ENCODE peak calls at places on chromosomes 3 and 15, in five cellular contexts. P, Y, S, F and O are unnamed samples. For H3K9me3, the result is how much of the 10 kb centered on the place peaks cover.

GRCh38 chr3:10445561-10445960 is 59.8 kb downstream of the ATP2B2 start:
- DNase-seq in P (no peak), Y (no peak), S (no peak), F (no peak), O (no peak)

GRCh38 chr3:66485291-66485968 is 15.4 kb downstream of the LRIG1 start:
- DNase-seq in P (no peak), Y (no peak), S (no peak), F (no peak), O (no peak)

GRCh38 chr3:133384331-133385027 is 15.4 kb upstream of the BFSP2 start:
- DNase-seq in P (peak), Y (no peak), S (peak), F (no peak), O (no peak)

GRCh38 chr3:173398111-173398479 is 551 bp downstream of the NLGN1 start:
- DNase-seq in P (no peak), Y (no peak), S (no peak), F (no peak), O (no peak)

GRCh38 chr3:195001961-195002861 is 268.7 kb downstream of the XXYLT1 start:
- DNase-seq in P (peak), Y (peak), S (peak), F (no peak), O (peak)

GRCh38 chr3:62667714-62668113 is 207.5 kb downstream of the CADPS start:
- DNase-seq in P (no peak), Y (no peak), S (no peak), F (no peak), O (no peak)

GRCh38 chr15:100284701-100285100 is 57.1 kb downstream of the ADAMTS17 start:
- DNase-seq in P (no peak), Y (no peak), S (peak), F (no peak), O (no peak)

GRCh38 chr15:74265046-74265639 is 29.0 kb downstream of the CCDC33 start:
- DNase-seq in P (peak), Y (no peak), S (peak), F (no peak), O (no peak)

GRCh38 chr3:14532691-14533456 is 7.3 kb downstream of the GRIP2 start:
- DNase-seq in P (no peak), Y (peak), S (peak), F (peak), O (no peak)

GRCh38 chr3:99246010-99246654 is 344.6 kb upstream of the DCBLD2 start:
- DNase-seq in P (no peak), Y (no peak), S (no peak), F (no peak), O (no peak)

GRCh38 chr3:15557511-15557946 is 36.0 kb upstream of the COLQ start:
- DNase-seq in P (peak), Y (no peak), S (no peak), F (peak), O (peak)

GRCh38 chr3:177771780-177772179 is 574.5 kb upstream of the TBL1XR1 start:
- DNase-seq in P (no peak), Y (no peak), S (no peak), F (no peak), O (no peak)

GRCh38 chr3:195271859-195272243 is 892 bp upstream of the XXYLT1 start:
- DNase-seq in P (no peak), Y (no peak), S (no peak), F (no peak), O (no peak)

GRCh38 chr3:141368062-141368924 is at the start of gene ZBTB38:
- DNase-seq in P (peak), Y (peak), S (peak), F (no peak), O (no peak)

GRCh38 chr3:156987946-156988345 is 161.8 kb downstream of the LEKR1 start:
- DNase-seq in P (no peak), Y (no peak), S (no peak), F (no peak), O (no peak)

GRCh38 chr3:37493485-37494080 is 319.2 kb upstream of the LRRFIP2 start:
- DNase-seq in P (no peak), Y (no peak), S (no peak), F (no peak), O (no peak)

DNA sequence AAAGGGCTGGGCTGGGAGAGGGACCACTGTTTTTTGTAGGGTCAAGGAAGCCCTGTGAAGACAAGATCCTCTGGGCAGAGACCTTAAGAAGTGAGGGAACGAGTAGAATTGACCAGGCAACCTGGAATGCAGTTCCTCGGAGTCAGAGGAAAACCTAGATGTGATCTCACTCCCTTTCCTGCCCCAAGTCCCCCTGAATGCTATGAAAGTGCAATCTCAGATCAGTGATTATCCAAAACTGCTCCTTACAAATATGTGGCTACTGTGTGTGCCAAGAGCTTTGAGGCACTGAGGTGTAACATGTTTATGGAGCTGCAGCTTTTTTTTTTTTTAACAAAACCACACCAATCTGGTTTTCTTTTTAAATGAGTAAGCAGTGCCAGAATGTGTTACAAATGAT is 35.8 kb downstream of the THSD4 start:
- DNase-seq in P (no peak), Y (no peak), S (no peak), F (no peak), O (no peak)
- H3K27ac ChIP-seq in P (no peak), Y (no peak), S (no peak), F (no peak), O (no peak)

GRCh38 chr3:43016513-43016865 is 37.4 kb downstream of the GASK1A start:
- DNase-seq in P (no peak), Y (no peak), S (no peak), F (peak), O (peak)

GRCh38 chr3:43014216-43014615 is 35.1 kb downstream of the GASK1A start:
- DNase-seq in P (no peak), Y (no peak), S (no peak), F (peak), O (no peak)

GRCh38 chr3:43014990-43015389 is 35.9 kb downstream of the GASK1A start:
- DNase-seq in P (no peak), Y (no peak), S (no peak), F (peak), O (no peak)

GRCh38 chr3:43017038-43017437 is 37.9 kb downstream of the GASK1A start:
- DNase-seq in P (no peak), Y (no peak), S (no peak), F (no peak), O (no peak)

GRCh38 chr3:43015572-43016512 is 36.7 kb downstream of the GASK1A start:
- DNase-seq in P (no peak), Y (peak), S (no peak), F (peak), O (peak)
- H3K9me3 ChIP-seq in P (under half), Y (half or more), S (under half), F (half or more), O (under half)

GRCh38 chr3:54966979-54967378 is 39.1 kb upstream of the LRTM1 start:
- DNase-seq in P (no peak), Y (no peak), S (no peak), F (no peak), O (no peak)
- H3K27ac ChIP-seq in P (no peak), Y (peak), S (no peak), F (no peak), O (no peak)

DNA sequence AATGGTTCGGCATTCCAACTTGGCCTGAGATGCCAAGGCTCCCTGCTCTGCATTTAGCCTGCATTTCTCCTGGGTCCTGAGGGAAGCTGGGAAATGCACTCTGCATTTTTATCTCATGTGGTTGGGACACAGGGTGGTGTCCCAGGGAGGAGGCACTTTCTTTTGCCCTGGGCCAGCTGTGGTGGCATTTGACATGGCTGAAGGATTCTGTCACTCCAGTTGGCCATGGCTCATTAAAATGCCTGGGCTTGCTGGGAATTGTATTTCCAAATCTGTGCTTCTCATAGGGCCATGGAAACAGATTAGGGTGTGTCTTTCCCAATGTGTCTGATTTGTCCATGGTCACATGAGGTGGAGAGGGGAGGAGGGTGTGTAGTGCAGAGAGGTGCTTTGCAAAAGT is 128.3 kb upstream of the RGMA start:
- DNase-seq in P (no peak), Y (no peak), S (peak), F (no peak), O (no peak)
- H3K9me3 ChIP-seq in P (under half), Y (under half), S (under half), F (under half), O (under half)

GRCh38 chr3:52437326-52438103 is 7.4 kb downstream of the SEMA3G start:
- DNase-seq in P (no peak), Y (no peak), S (no peak), F (no peak), O (no peak)
- H3K27ac ChIP-seq in P (no peak), Y (peak), S (no peak), F (no peak), O (no peak)

DNA sequence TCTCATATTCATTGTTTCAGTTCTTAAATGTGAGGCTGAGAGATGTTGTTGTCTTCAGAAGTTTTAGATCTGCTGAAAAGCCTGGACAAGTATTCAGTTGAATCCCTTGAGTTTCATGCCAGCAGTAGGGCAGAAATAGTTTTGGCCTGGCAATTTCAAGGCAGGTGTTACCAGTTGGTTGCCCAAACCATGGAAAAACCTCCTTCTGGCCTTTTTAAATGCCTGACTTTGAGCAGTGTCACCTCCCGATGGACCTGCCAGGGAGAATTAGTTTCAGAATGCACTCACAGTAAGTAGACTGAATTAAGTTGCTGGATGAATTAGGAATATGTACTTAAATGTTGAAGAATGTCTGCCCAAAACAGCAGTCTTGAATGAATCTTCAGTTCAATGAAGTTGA is 383.1 kb downstream of the KCNH8 start:
- DNase-seq in P (no peak), Y (no peak), S (no peak), F (no peak), O (no peak)
- H3K9me3 ChIP-seq in P (under half), Y (under half), S (under half), F (under half), O (under half)

GRCh38 chr15:40364259-40364658 is 6.2 kb downstream of the DISP2 start:
- DNase-seq in P (no peak), Y (peak), S (no peak), F (no peak), O (no peak)

GRCh38 chr15:40363611-40364010 is 5.6 kb downstream of the DISP2 start:
- DNase-seq in P (no peak), Y (peak), S (no peak), F (no peak), O (no peak)

GRCh38 chr15:40365624-40366023 is 7.6 kb downstream of the DISP2 start:
- DNase-seq in P (no peak), Y (peak), S (no peak), F (no peak), O (no peak)

GRCh38 chr15:40366204-40367037 is 8.4 kb downstream of the DISP2 start:
- DNase-seq in P (no peak), Y (no peak), S (no peak), F (no peak), O (no peak)

DNA sequence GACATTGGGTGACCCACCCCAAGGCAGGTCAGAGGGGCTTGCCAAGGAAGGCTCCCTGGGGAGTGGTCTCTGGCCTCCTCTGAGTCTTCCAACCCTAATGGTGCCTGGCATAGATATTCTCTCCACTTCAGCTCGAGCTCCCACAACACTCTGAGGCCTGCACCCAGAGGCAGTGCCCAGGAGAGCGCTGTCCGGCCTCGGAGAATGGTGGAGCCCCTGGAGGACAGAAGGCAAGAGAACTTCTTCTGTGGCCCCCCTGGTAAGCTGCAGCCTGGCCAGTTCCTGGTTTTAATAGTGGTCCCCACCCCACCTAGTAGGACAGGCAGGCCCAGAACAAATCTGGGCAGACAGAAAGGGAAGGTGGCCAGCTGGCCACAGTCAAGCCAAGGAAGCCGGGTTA is 7.0 kb downstream of the DISP2 start:
- DNase-seq in P (no peak), Y (peak), S (no peak), F (no peak), O (no peak)
- H3K27ac ChIP-seq in P (no peak), Y (no peak), S (no peak), F (no peak), O (no peak)

DNA sequence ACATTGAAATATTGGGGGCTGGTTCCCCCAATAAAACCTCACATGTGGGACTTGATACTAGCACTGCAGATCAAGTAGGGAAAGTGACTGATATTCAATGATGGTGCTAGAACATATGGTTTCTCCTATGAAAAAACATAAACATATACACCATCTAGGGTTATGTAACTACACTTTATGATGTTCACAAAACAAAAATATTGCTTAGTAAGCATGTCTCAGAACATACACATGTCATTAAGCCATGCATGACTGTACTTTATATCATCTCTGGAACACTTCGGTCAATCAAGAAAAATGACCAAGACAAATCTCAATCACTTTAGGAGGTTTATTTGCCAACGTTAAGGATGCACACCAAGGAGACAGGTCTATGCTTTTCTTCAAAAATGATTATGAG is 57.4 kb downstream of the ZNF717 start:
- DNase-seq in P (no peak), Y (no peak), S (no peak), F (no peak), O (no peak)
- H3K9me3 ChIP-seq in P (under half), Y (half or more), S (half or more), F (under half), O (half or more)

DNA sequence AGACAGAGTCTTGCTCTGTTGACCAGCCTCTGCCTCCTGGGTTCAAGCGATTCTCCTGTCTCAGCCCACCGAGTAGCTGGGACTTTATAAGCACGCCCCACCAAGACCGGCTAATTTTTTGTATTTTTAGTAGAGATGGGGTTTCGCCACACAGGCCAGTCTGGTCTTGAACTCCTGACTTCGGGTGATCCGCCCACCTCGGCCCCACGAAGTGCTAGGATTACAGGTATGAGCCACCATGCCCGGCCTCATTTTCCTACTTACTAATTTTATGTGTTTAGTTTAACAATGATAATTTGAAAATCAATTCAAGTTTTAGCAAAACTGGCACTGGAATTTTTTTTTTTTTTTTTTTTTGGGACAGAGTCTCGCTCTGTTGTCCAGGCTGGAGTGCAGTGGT is 336.5 kb downstream of the LPP start:
- DNase-seq in P (no peak), Y (no peak), S (no peak), F (no peak), O (no peak)
- H3K27ac ChIP-seq in P (no peak), Y (peak), S (peak), F (no peak), O (no peak)